ENCODE peak calls at places on chromosomes 4 and X, in four cellular contexts. One of them, this sample, is unnamed.

GRCh38 chr4:4685810-4686209 is 144.0 kb upstream of the STX18 start:
- DNase-seq in neuronal stem cell: no peak
- DNase-seq in mesendoderm: no peak
- DNase-seq in H1: no peak
- DNase-seq in this sample: no peak

GRCh38 chr4:41505161-41505653 is 32.8 kb upstream of the LIMCH1 start:
- DNase-seq in neuronal stem cell: no peak
- DNase-seq in mesendoderm: no peak
- DNase-seq in H1: no peak
- DNase-seq in this sample: no peak

GRCh38 chrX:48648299-48648698 is 35.3 kb upstream of the WAS start:
- DNase-seq in mesendoderm: peak
- DNase-seq in neuronal stem cell: no peak
- DNase-seq in H1: peak
- DNase-seq in this sample: peak

GRCh38 chr4:137307806-137308205 is 224.5 kb downstream of the PCDH18 start:
- DNase-seq in mesendoderm: no peak
- DNase-seq in H1: no peak
- DNase-seq in neuronal stem cell: no peak
- DNase-seq in this sample: no peak

GRCh38 chrX:69298466-69299140 is 133.3 kb upstream of the PJA1 start:
- DNase-seq in mesendoderm: no peak
- DNase-seq in neuronal stem cell: no peak
- DNase-seq in H1: no peak
- DNase-seq in this sample: no peak

GRCh38 chrX:110125435-110125834 is 122.5 kb downstream of the TMEM164 start:
- DNase-seq in neuronal stem cell: no peak
- DNase-seq in H1: peak
- DNase-seq in mesendoderm: peak
- DNase-seq in this sample: no peak

GRCh38 chrX:72052415-72053090 is 79.2 kb downstream of the RTL5 start:
- DNase-seq in mesendoderm: peak
- DNase-seq in H1: no peak
- DNase-seq in neuronal stem cell: no peak
- DNase-seq in this sample: no peak

GRCh38 chr4:119858176-119858575 is 208.5 kb downstream of the MAD2L1 start:
- DNase-seq in H1: no peak
- DNase-seq in neuronal stem cell: no peak
- DNase-seq in mesendoderm: no peak
- DNase-seq in this sample: peak

GRCh38 chrX:153700376-153700945 is 12.7 kb downstream of the SLC6A8 start:
- DNase-seq in mesendoderm: no peak
- DNase-seq in H1: no peak
- DNase-seq in neuronal stem cell: no peak
- DNase-seq in this sample: no peak

GRCh38 chr4:165877291-165877690 is 4.3 kb downstream of the TLL1 start:
- DNase-seq in neuronal stem cell: no peak
- DNase-seq in H1: no peak
- DNase-seq in mesendoderm: no peak
- DNase-seq in this sample: no peak

GRCh38 chr4:110442309-110442708 is 33.6 kb upstream of the ENPEP start:
- DNase-seq in H1: no peak
- DNase-seq in neuronal stem cell: no peak
- DNase-seq in mesendoderm: peak
- DNase-seq in this sample: peak

GRCh38 chrX:17590892-17591740 is 146.2 kb upstream of the SCML1 start:
- DNase-seq in neuronal stem cell: peak
- DNase-seq in mesendoderm: peak
- DNase-seq in H1: peak
- DNase-seq in this sample: peak

GRCh38 chr4:187235456-187236170 is 512.0 kb upstream of the FAT1 start:
- DNase-seq in H1: no peak
- DNase-seq in neuronal stem cell: no peak
- DNase-seq in mesendoderm: no peak
- DNase-seq in this sample: no peak

GRCh38 chr4:169142906-169143305 is 127.8 kb downstream of the SH3RF1 start:
- DNase-seq in neuronal stem cell: no peak
- DNase-seq in H1: no peak
- DNase-seq in mesendoderm: no peak
- DNase-seq in this sample: no peak

GRCh38 chrX:9578083-9578779 is 113.4 kb downstream of the TBL1X start:
- DNase-seq in neuronal stem cell: no peak
- DNase-seq in H1: no peak
- DNase-seq in mesendoderm: peak
- DNase-seq in this sample: no peak

GRCh38 chrX:133985164-133986007 is at the start of gene GPC3:
- DNase-seq in H1: peak
- DNase-seq in neuronal stem cell: no peak
- DNase-seq in mesendoderm: peak
- DNase-seq in this sample: peak

GRCh38 chr4:40948017-40948416 is 198.3 kb downstream of the NSUN7 start:
- DNase-seq in neuronal stem cell: no peak
- DNase-seq in mesendoderm: no peak
- DNase-seq in H1: peak
- DNase-seq in this sample: no peak

GRCh38 chr4:40621592-40622512 is 7.8 kb downstream of the RBM47 start:
- DNase-seq in neuronal stem cell: no peak
- DNase-seq in mesendoderm: peak
- DNase-seq in H1: no peak
- DNase-seq in this sample: peak

GRCh38 chr4:136748165-136748564 is 784.1 kb downstream of the PCDH18 start:
- DNase-seq in mesendoderm: no peak
- DNase-seq in H1: no peak
- DNase-seq in neuronal stem cell: no peak
- DNase-seq in this sample: no peak

GRCh38 chr4:99529218-99529617 is 18.4 kb downstream of the C4orf17 start:
- DNase-seq in mesendoderm: peak
- DNase-seq in neuronal stem cell: no peak
- DNase-seq in H1: no peak
- DNase-seq in this sample: no peak

GRCh38 chr4:187685247-187685646 is 310.3 kb upstream of the ZFP42 start:
- DNase-seq in neuronal stem cell: no peak
- DNase-seq in mesendoderm: no peak
- DNase-seq in H1: no peak
- DNase-seq in this sample: no peak

GRCh38 chrX:73822775-73823174 is 259.8 kb downstream of the CHIC1 start:
- DNase-seq in mesendoderm: no peak
- DNase-seq in H1: no peak
- DNase-seq in neuronal stem cell: no peak
- DNase-seq in this sample: no peak

GRCh38 chrX:12820737-12821136 is 29.5 kb downstream of the PRPS2 start:
- DNase-seq in H1: no peak
- DNase-seq in neuronal stem cell: no peak
- DNase-seq in mesendoderm: no peak
- DNase-seq in this sample: no peak
- H2BK120ac ChIP-seq in H1: no peak
- H2BK120ac ChIP-seq in neuronal stem cell: no peak
- H2BK120ac ChIP-seq in mesendoderm: no peak
- H2BK120ac ChIP-seq in this sample: no peak

GRCh38 chr4:123990310-123990709 is 593.7 kb downstream of the SPRY1 start:
- DNase-seq in mesendoderm: peak
- DNase-seq in H1: no peak
- DNase-seq in neuronal stem cell: no peak
- DNase-seq in this sample: no peak

GRCh38 chr4:123984881-123985280 is 588.3 kb downstream of the SPRY1 start:
- DNase-seq in H1: no peak
- DNase-seq in mesendoderm: no peak
- DNase-seq in neuronal stem cell: no peak
- DNase-seq in this sample: no peak

GRCh38 chr4:123986268-123986798 is 589.7 kb downstream of the SPRY1 start:
- DNase-seq in mesendoderm: no peak
- DNase-seq in neuronal stem cell: no peak
- DNase-seq in H1: no peak
- DNase-seq in this sample: peak

GRCh38 chr4:123987408-123987807 is 590.8 kb downstream of the SPRY1 start:
- DNase-seq in mesendoderm: no peak
- DNase-seq in H1: no peak
- DNase-seq in neuronal stem cell: no peak
- DNase-seq in this sample: no peak
- H2BK120ac ChIP-seq in mesendoderm: no peak
- H2BK120ac ChIP-seq in H1: no peak
- H2BK120ac ChIP-seq in neuronal stem cell: no peak
- H2BK120ac ChIP-seq in this sample: peak

GRCh38 chrX:45622538-45622937 is 421.9 kb upstream of the DIPK2B start:
- DNase-seq in neuronal stem cell: no peak
- DNase-seq in mesendoderm: no peak
- DNase-seq in H1: no peak
- DNase-seq in this sample: peak

GRCh38 chrX:45619290-45619689 is 418.6 kb upstream of the DIPK2B start:
- DNase-seq in mesendoderm: peak
- DNase-seq in neuronal stem cell: no peak
- DNase-seq in H1: no peak
- DNase-seq in this sample: no peak

GRCh38 chrX:45622042-45622423 is 421.4 kb upstream of the DIPK2B start:
- DNase-seq in neuronal stem cell: no peak
- DNase-seq in H1: no peak
- DNase-seq in mesendoderm: no peak
- DNase-seq in this sample: no peak

GRCh38 chrX:45623266-45623665 is 422.6 kb upstream of the DIPK2B start:
- DNase-seq in H1: no peak
- DNase-seq in mesendoderm: no peak
- DNase-seq in neuronal stem cell: no peak
- DNase-seq in this sample: peak

DNA sequence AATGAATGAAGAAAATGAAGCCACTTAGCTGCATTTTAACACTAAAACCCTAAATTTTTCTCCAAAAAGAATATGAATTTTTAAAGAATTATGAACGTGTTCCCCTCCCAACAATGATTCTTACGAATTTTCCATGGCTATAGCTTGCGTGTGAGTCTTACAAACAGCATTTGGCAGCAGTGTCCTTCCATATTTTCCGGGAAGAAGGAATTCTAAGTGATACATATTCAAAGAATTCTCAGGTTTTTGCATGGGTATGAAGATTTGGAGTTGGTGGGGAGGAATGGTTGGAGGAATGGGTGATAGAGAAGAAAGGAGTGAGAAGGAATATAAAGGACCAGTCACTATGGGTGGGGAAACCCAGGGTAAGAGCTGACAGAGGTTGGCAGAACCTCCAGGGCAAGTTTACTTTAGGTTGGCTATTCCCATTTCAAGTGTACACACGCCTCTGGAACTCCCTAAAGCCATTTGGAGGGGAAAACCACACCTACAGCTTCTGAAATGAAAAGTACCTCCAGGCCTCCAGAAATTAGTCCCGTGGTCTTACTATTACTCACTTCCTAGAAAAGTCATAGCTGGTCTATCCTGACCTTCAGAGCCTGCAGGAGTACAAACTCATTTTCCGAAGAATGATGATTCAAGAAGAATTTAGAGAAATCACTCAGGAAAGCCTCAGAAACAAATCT is 420.8 kb upstream of the DIPK2B start:
- DNase-seq in neuronal stem cell: no peak
- DNase-seq in H1: no peak
- DNase-seq in mesendoderm: no peak
- DNase-seq in this sample: peak
- H2BK120ac ChIP-seq in neuronal stem cell: no peak
- H2BK120ac ChIP-seq in H1: no peak
- H2BK120ac ChIP-seq in mesendoderm: no peak
- H2BK120ac ChIP-seq in this sample: no peak

GRCh38 chr4:126742048-126742447 is 890.7 kb upstream of the INTU start:
- DNase-seq in neuronal stem cell: no peak
- DNase-seq in mesendoderm: no peak
- DNase-seq in H1: no peak
- DNase-seq in this sample: no peak
- H2BK120ac ChIP-seq in neuronal stem cell: no peak
- H2BK120ac ChIP-seq in mesendoderm: no peak
- H2BK120ac ChIP-seq in H1: no peak
- H2BK120ac ChIP-seq in this sample: no peak

GRCh38 chr4:83257811-83258210 is 26.8 kb downstream of the COQ2 start:
- DNase-seq in mesendoderm: peak
- DNase-seq in H1: no peak
- DNase-seq in neuronal stem cell: no peak
- DNase-seq in this sample: no peak
- H2BK120ac ChIP-seq in mesendoderm: no peak
- H2BK120ac ChIP-seq in H1: no peak
- H2BK120ac ChIP-seq in neuronal stem cell: no peak
- H2BK120ac ChIP-seq in this sample: peak

GRCh38 chr4:74541611-74542177 is 96.8 kb downstream of the AREG start:
- DNase-seq in mesendoderm: no peak
- DNase-seq in neuronal stem cell: no peak
- DNase-seq in H1: no peak
- DNase-seq in this sample: no peak
- H2BK120ac ChIP-seq in mesendoderm: no peak
- H2BK120ac ChIP-seq in neuronal stem cell: no peak
- H2BK120ac ChIP-seq in H1: no peak
- H2BK120ac ChIP-seq in this sample: no peak

DNA sequence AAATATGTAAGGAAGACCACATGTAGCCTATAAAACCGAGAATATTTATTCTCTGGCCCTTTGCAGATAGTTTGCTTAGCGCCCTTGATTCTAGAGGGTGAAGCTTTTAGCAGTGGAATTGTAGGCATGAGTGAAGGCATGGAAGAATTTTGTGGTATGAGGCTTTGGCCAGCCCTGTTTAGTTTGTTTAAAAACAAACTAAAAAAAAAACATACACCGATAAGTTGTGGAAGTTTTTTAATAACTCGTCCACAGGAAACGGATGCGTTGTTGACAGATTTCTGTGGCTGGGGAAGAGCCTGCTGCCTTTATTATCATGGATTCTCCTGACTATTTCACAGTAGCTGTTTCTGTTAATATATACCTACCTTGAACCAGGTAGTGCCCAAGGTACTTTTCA is 194.7 kb upstream of the LNX1 start:
- DNase-seq in neuronal stem cell: no peak
- DNase-seq in H1: no peak
- DNase-seq in mesendoderm: no peak
- DNase-seq in this sample: no peak
- H2BK120ac ChIP-seq in neuronal stem cell: no peak
- H2BK120ac ChIP-seq in H1: no peak
- H2BK120ac ChIP-seq in mesendoderm: no peak
- H2BK120ac ChIP-seq in this sample: no peak

GRCh38 chr4:6943012-6943869 is 33.6 kb downstream of the TBC1D14 start:
- DNase-seq in neuronal stem cell: no peak
- DNase-seq in mesendoderm: peak
- DNase-seq in H1: no peak
- DNase-seq in this sample: peak

GRCh38 chr4:6945052-6945409 is 35.4 kb downstream of the TBC1D14 start:
- DNase-seq in mesendoderm: no peak
- DNase-seq in H1: no peak
- DNase-seq in neuronal stem cell: no peak
- DNase-seq in this sample: no peak

GRCh38 chr4:6942238-6942800 is 32.7 kb downstream of the TBC1D14 start:
- DNase-seq in H1: no peak
- DNase-seq in neuronal stem cell: no peak
- DNase-seq in mesendoderm: peak
- DNase-seq in this sample: peak

GRCh38 chr4:6944311-6945051 is 34.9 kb downstream of the TBC1D14 start:
- DNase-seq in H1: no peak
- DNase-seq in mesendoderm: no peak
- DNase-seq in neuronal stem cell: no peak
- DNase-seq in this sample: no peak

DNA sequence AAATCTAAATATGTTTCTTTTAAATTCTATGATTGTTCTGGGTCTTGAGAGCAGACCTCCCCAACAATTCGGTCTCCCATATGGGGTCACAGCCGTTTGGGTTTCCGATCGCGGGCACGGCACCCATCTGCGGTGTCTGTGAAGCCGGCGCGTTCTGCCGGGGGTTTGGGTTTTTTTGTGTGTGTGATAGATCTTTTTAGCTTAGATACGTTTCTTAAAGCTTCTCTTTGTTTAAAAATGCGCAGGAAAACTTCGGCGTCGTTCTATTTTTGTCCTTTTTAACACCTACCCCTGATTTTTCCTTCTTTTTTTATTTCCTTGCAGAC is 34.2 kb downstream of the TBC1D14 start:
- DNase-seq in mesendoderm: no peak
- DNase-seq in neuronal stem cell: no peak
- DNase-seq in H1: no peak
- DNase-seq in this sample: no peak
- H2BK120ac ChIP-seq in mesendoderm: no peak
- H2BK120ac ChIP-seq in neuronal stem cell: no peak
- H2BK120ac ChIP-seq in H1: no peak
- H2BK120ac ChIP-seq in this sample: no peak

This sample was measured in trophoblast cell.